ENCODE peak calls at places on chromosome 15, in six cellular contexts. F is colonic mucosa, H is heart right ventricle, E is T-helper 17 cell, B is head of caudate nucleus, K is WTC11. Y is an unnamed sample.

GRCh38 chr15:45714501-45715488 is 80.0 kb downstream of the SQOR start:
- DNase-seq in F (peak), K (peak), E (no peak), B (peak), H (peak), Y (peak)

GRCh38 chr15:38297623-38298388 is 45.2 kb downstream of the SPRED1 start:
- DNase-seq in E (no peak), B (no peak), F (no peak), K (no peak), H (no peak), Y (no peak)

GRCh38 chr15:53978248-53978906 is at the start of gene UNC13C:
- DNase-seq in E (no peak), H (peak), K (peak), F (peak), B (peak), Y (peak)

GRCh38 chr15:74631935-74632560 is 16.4 kb downstream of the CLK3 start:
- DNase-seq in E (no peak), F (peak), H (peak), B (peak), K (peak), Y (peak)

GRCh38 chr15:80945605-80946004 is 44.0 kb downstream of the MESD start:
- DNase-seq in E (no peak), K (no peak), F (no peak), H (no peak), B (no peak), Y (no peak)

GRCh38 chr15:45448066-45448510 is 69.7 kb upstream of the GATM start:
- DNase-seq in B (no peak), F (peak), E (no peak), H (no peak), K (no peak), Y (no peak)

GRCh38 chr15:93044301-93045190 is 44.5 kb downstream of the RGMA start:
- DNase-seq in H (no peak), E (no peak), F (no peak), B (no peak), K (no peak), Y (no peak)

GRCh38 chr15:40968290-40969085 is 15.2 kb downstream of the CHAC1 start:
- DNase-seq in E (no peak), B (no peak), H (no peak), K (no peak), F (no peak), Y (no peak)

GRCh38 chr15:73596214-73596613 is 37.0 kb downstream of the NPTN start:
- DNase-seq in B (no peak), H (no peak), F (no peak), K (no peak), E (no peak), Y (no peak)

GRCh38 chr15:87916208-87916607 is 340.3 kb downstream of the NTRK3 start:
- DNase-seq in K (no peak), E (no peak), F (no peak), H (no peak), B (no peak), Y (no peak)

GRCh38 chr15:64845183-64845611 is 3.5 kb downstream of the PLEKHO2 start:
- DNase-seq in B (no peak), E (no peak), K (no peak), F (no peak), H (peak), Y (no peak)

GRCh38 chr15:101651753-101652097 is 456 bp downstream of the TM2D3 start:
- DNase-seq in B (peak), F (peak), K (no peak), H (no peak), E (no peak), Y (peak)

GRCh38 chr15:68239025-68239424 is 9.5 kb upstream of the CLN6 start:
- DNase-seq in K (no peak), F (no peak), B (no peak), H (no peak), E (no peak), Y (no peak)

GRCh38 chr15:73906346-73907017 is 19.8 kb upstream of the LOXL1 start:
- DNase-seq in F (no peak), B (no peak), K (no peak), H (no peak), E (no peak), Y (no peak)

Y was measured in left colon.